ENCODE peak calls at places on chromosome 20, in nine cellular contexts. One of them, this sample, is unnamed.

GRCh38 chr20:62914970-62915457 is 11.3 kb downstream of the DIDO1 start:
- DNase-seq in activated T-cell treated with anti-CD3 and anti-CD28 coated beads, Interleukin-2, amount 50 U/mL, for 72 hours: no peak
- DNase-seq in mesenteric fat pad: no peak
- DNase-seq in activated CD4-positive, alpha-beta T cell treated with anti-CD3 and anti-CD28 coated beads, Interleukin-2, amount 10 ng/mL, durations not matched to agents 7 days and 5 days: peak
- DNase-seq in ELF-1: peak
- DNase-seq in NCI-H1417: peak
- DNase-seq in activated naive CD4-positive, alpha-beta T cell treated with anti-CD3 and anti-CD28 coated beads, Interleukin-2, amount 10 ng/mL, durations not matched to agents 7 days and 5 days: peak
- DNase-seq in skeletal muscle cell: no peak
- DNase-seq in mesenchymal stem cell: peak
- DNase-seq in this sample: peak

GRCh38 chr20:10511507-10512231 is 76.6 kb downstream of the SLX4IP start:
- DNase-seq in activated T-cell treated with anti-CD3 and anti-CD28 coated beads, Interleukin-2, amount 50 U/mL, for 72 hours: peak
- DNase-seq in mesenteric fat pad: no peak
- DNase-seq in activated CD4-positive, alpha-beta T cell treated with anti-CD3 and anti-CD28 coated beads, Interleukin-2, amount 10 ng/mL, durations not matched to agents 7 days and 5 days: peak
- DNase-seq in ELF-1: peak
- DNase-seq in NCI-H1417: peak
- DNase-seq in activated naive CD4-positive, alpha-beta T cell treated with anti-CD3 and anti-CD28 coated beads, Interleukin-2, amount 10 ng/mL, durations not matched to agents 7 days and 5 days: peak
- DNase-seq in skeletal muscle cell: peak
- DNase-seq in mesenchymal stem cell: peak
- DNase-seq in this sample: peak

GRCh38 chr20:52494244-52494643 is 302.7 kb upstream of the ZFP64 start:
- DNase-seq in activated T-cell treated with anti-CD3 and anti-CD28 coated beads, Interleukin-2, amount 50 U/mL, for 72 hours: peak
- DNase-seq in mesenteric fat pad: no peak
- DNase-seq in activated CD4-positive, alpha-beta T cell treated with anti-CD3 and anti-CD28 coated beads, Interleukin-2, amount 10 ng/mL, durations not matched to agents 7 days and 5 days: peak
- DNase-seq in ELF-1: no peak
- DNase-seq in NCI-H1417: no peak
- DNase-seq in activated naive CD4-positive, alpha-beta T cell treated with anti-CD3 and anti-CD28 coated beads, Interleukin-2, amount 10 ng/mL, durations not matched to agents 7 days and 5 days: peak
- DNase-seq in skeletal muscle cell: peak
- DNase-seq in mesenchymal stem cell: peak
- DNase-seq in this sample: peak

GRCh38 chr20:6566821-6567220 is 200.7 kb upstream of the BMP2 start:
- DNase-seq in activated T-cell treated with anti-CD3 and anti-CD28 coated beads, Interleukin-2, amount 50 U/mL, for 72 hours: no peak
- DNase-seq in mesenteric fat pad: no peak
- DNase-seq in activated CD4-positive, alpha-beta T cell treated with anti-CD3 and anti-CD28 coated beads, Interleukin-2, amount 10 ng/mL, durations not matched to agents 7 days and 5 days: no peak
- DNase-seq in ELF-1: no peak
- DNase-seq in NCI-H1417: no peak
- DNase-seq in activated naive CD4-positive, alpha-beta T cell treated with anti-CD3 and anti-CD28 coated beads, Interleukin-2, amount 10 ng/mL, durations not matched to agents 7 days and 5 days: no peak
- DNase-seq in skeletal muscle cell: peak
- DNase-seq in mesenchymal stem cell: peak
- DNase-seq in this sample: peak

GRCh38 chr20:49278817-49279676 is 1.2 kb upstream of the ZNFX1 start:
- DNase-seq in activated T-cell treated with anti-CD3 and anti-CD28 coated beads, Interleukin-2, amount 50 U/mL, for 72 hours: no peak
- DNase-seq in mesenteric fat pad: no peak
- DNase-seq in activated CD4-positive, alpha-beta T cell treated with anti-CD3 and anti-CD28 coated beads, Interleukin-2, amount 10 ng/mL, durations not matched to agents 7 days and 5 days: peak
- DNase-seq in ELF-1: peak
- DNase-seq in NCI-H1417: no peak
- DNase-seq in activated naive CD4-positive, alpha-beta T cell treated with anti-CD3 and anti-CD28 coated beads, Interleukin-2, amount 10 ng/mL, durations not matched to agents 7 days and 5 days: peak
- DNase-seq in skeletal muscle cell: no peak
- DNase-seq in mesenchymal stem cell: peak
- DNase-seq in this sample: no peak

GRCh38 chr20:1824177-1824576 is 71.0 kb upstream of the SIRPA start:
- DNase-seq in activated T-cell treated with anti-CD3 and anti-CD28 coated beads, Interleukin-2, amount 50 U/mL, for 72 hours: no peak
- DNase-seq in mesenteric fat pad: no peak
- DNase-seq in activated CD4-positive, alpha-beta T cell treated with anti-CD3 and anti-CD28 coated beads, Interleukin-2, amount 10 ng/mL, durations not matched to agents 7 days and 5 days: no peak
- DNase-seq in ELF-1: no peak
- DNase-seq in NCI-H1417: no peak
- DNase-seq in activated naive CD4-positive, alpha-beta T cell treated with anti-CD3 and anti-CD28 coated beads, Interleukin-2, amount 10 ng/mL, durations not matched to agents 7 days and 5 days: no peak
- DNase-seq in skeletal muscle cell: no peak
- DNase-seq in mesenchymal stem cell: no peak
- DNase-seq in this sample: peak

GRCh38 chr20:36116813-36117441 is 37.6 kb upstream of the EPB41L1 start:
- DNase-seq in activated T-cell treated with anti-CD3 and anti-CD28 coated beads, Interleukin-2, amount 50 U/mL, for 72 hours: no peak
- DNase-seq in mesenteric fat pad: no peak
- DNase-seq in activated CD4-positive, alpha-beta T cell treated with anti-CD3 and anti-CD28 coated beads, Interleukin-2, amount 10 ng/mL, durations not matched to agents 7 days and 5 days: no peak
- DNase-seq in ELF-1: peak
- DNase-seq in NCI-H1417: no peak
- DNase-seq in activated naive CD4-positive, alpha-beta T cell treated with anti-CD3 and anti-CD28 coated beads, Interleukin-2, amount 10 ng/mL, durations not matched to agents 7 days and 5 days: no peak
- DNase-seq in skeletal muscle cell: peak
- DNase-seq in mesenchymal stem cell: peak
- DNase-seq in this sample: peak

GRCh38 chr20:43444107-43444506 is 13.6 kb upstream of the SRSF6 start:
- DNase-seq in activated T-cell treated with anti-CD3 and anti-CD28 coated beads, Interleukin-2, amount 50 U/mL, for 72 hours: no peak
- DNase-seq in mesenteric fat pad: peak
- DNase-seq in activated CD4-positive, alpha-beta T cell treated with anti-CD3 and anti-CD28 coated beads, Interleukin-2, amount 10 ng/mL, durations not matched to agents 7 days and 5 days: no peak
- DNase-seq in ELF-1: peak
- DNase-seq in NCI-H1417: peak
- DNase-seq in activated naive CD4-positive, alpha-beta T cell treated with anti-CD3 and anti-CD28 coated beads, Interleukin-2, amount 10 ng/mL, durations not matched to agents 7 days and 5 days: no peak
- DNase-seq in skeletal muscle cell: no peak
- DNase-seq in mesenchymal stem cell: no peak
- DNase-seq in this sample: no peak

GRCh38 chr20:967796-968742 is 34.0 kb downstream of the RSPO4 start:
- DNase-seq in activated T-cell treated with anti-CD3 and anti-CD28 coated beads, Interleukin-2, amount 50 U/mL, for 72 hours: peak
- DNase-seq in mesenteric fat pad: no peak
- DNase-seq in activated CD4-positive, alpha-beta T cell treated with anti-CD3 and anti-CD28 coated beads, Interleukin-2, amount 10 ng/mL, durations not matched to agents 7 days and 5 days: peak
- DNase-seq in ELF-1: peak
- DNase-seq in NCI-H1417: peak
- DNase-seq in activated naive CD4-positive, alpha-beta T cell treated with anti-CD3 and anti-CD28 coated beads, Interleukin-2, amount 10 ng/mL, durations not matched to agents 7 days and 5 days: no peak
- DNase-seq in skeletal muscle cell: no peak
- DNase-seq in mesenchymal stem cell: peak
- DNase-seq in this sample: peak

GRCh38 chr20:52246366-52246765 is 54.8 kb upstream of the ZFP64 start:
- DNase-seq in activated T-cell treated with anti-CD3 and anti-CD28 coated beads, Interleukin-2, amount 50 U/mL, for 72 hours: no peak
- DNase-seq in mesenteric fat pad: no peak
- DNase-seq in activated CD4-positive, alpha-beta T cell treated with anti-CD3 and anti-CD28 coated beads, Interleukin-2, amount 10 ng/mL, durations not matched to agents 7 days and 5 days: no peak
- DNase-seq in ELF-1: no peak
- DNase-seq in NCI-H1417: no peak
- DNase-seq in activated naive CD4-positive, alpha-beta T cell treated with anti-CD3 and anti-CD28 coated beads, Interleukin-2, amount 10 ng/mL, durations not matched to agents 7 days and 5 days: no peak
- DNase-seq in skeletal muscle cell: no peak
- DNase-seq in mesenchymal stem cell: no peak
- DNase-seq in this sample: no peak

GRCh38 chr20:62660768-62661167 is 18.5 kb downstream of the SLCO4A1 start:
- DNase-seq in activated T-cell treated with anti-CD3 and anti-CD28 coated beads, Interleukin-2, amount 50 U/mL, for 72 hours: no peak
- DNase-seq in mesenteric fat pad: no peak
- DNase-seq in activated CD4-positive, alpha-beta T cell treated with anti-CD3 and anti-CD28 coated beads, Interleukin-2, amount 10 ng/mL, durations not matched to agents 7 days and 5 days: no peak
- DNase-seq in ELF-1: no peak
- DNase-seq in NCI-H1417: no peak
- DNase-seq in activated naive CD4-positive, alpha-beta T cell treated with anti-CD3 and anti-CD28 coated beads, Interleukin-2, amount 10 ng/mL, durations not matched to agents 7 days and 5 days: no peak
- DNase-seq in skeletal muscle cell: no peak
- DNase-seq in mesenchymal stem cell: no peak
- DNase-seq in this sample: no peak

GRCh38 chr20:33012327-33013189 is 5.1 kb downstream of the BPIFB2 start:
- DNase-seq in activated T-cell treated with anti-CD3 and anti-CD28 coated beads, Interleukin-2, amount 50 U/mL, for 72 hours: no peak
- DNase-seq in mesenteric fat pad: no peak
- DNase-seq in activated CD4-positive, alpha-beta T cell treated with anti-CD3 and anti-CD28 coated beads, Interleukin-2, amount 10 ng/mL, durations not matched to agents 7 days and 5 days: no peak
- DNase-seq in ELF-1: no peak
- DNase-seq in NCI-H1417: no peak
- DNase-seq in activated naive CD4-positive, alpha-beta T cell treated with anti-CD3 and anti-CD28 coated beads, Interleukin-2, amount 10 ng/mL, durations not matched to agents 7 days and 5 days: no peak
- DNase-seq in skeletal muscle cell: no peak
- DNase-seq in mesenchymal stem cell: no peak
- DNase-seq in this sample: no peak

This sample was measured in iris pigment epithelial cell.